ENCODE peak calls at places on chromosomes 11 and 22, in nine cellular contexts. A is upper lobe of right lung; Q is right lobe of liver; E is HEK293T; O is activated naive CD4-positive, alpha-beta T cell; T is GM13977; K is posterior cingulate gyrus; H is C1 segment of cervical spinal cord; B is AG04449. W is an unnamed sample.

GRCh38 chr22:33539902-33540751 is 380.1 kb downstream of the LARGE1 start:
- DNase-seq in O (no peak), T (no peak), K (no peak), H (peak), B (no peak), A (peak), E (no peak), Q (peak), W (no peak)

GRCh38 chr11:97963528-97964331 is 1057.0 kb upstream of the CNTN5 start:
- DNase-seq in E (no peak), A (no peak), H (no peak), T (no peak), O (no peak), K (no peak), Q (no peak), B (no peak), W (no peak)

GRCh38 chr11:19719960-19720359 is 7.3 kb downstream of the NAV2 start:
- DNase-seq in E (no peak), Q (no peak), H (peak), B (no peak), T (no peak), K (no peak), A (no peak), O (no peak), W (no peak)

GRCh38 chr22:44063462-44064371 is 39.6 kb downstream of the PARVB start:
- DNase-seq in Q (no peak), B (no peak), T (no peak), H (no peak), E (no peak), O (no peak), A (no peak), K (no peak), W (no peak)

GRCh38 chr11:77593883-77594282 is 4.1 kb downstream of the AQP11 start:
- DNase-seq in K (no peak), B (no peak), E (no peak), Q (no peak), T (no peak), A (no peak), H (no peak), O (no peak), W (no peak)

GRCh38 chr11:118305726-118306125 is 1.2 kb downstream of the CD3E start:
- DNase-seq in K (no peak), B (no peak), Q (no peak), A (no peak), O (peak), T (no peak), E (no peak), H (no peak), W (no peak)

GRCh38 chr11:94681852-94682251 is 86.3 kb upstream of the AMOTL1 start:
- DNase-seq in Q (no peak), E (no peak), O (no peak), B (no peak), H (no peak), A (no peak), T (no peak), K (no peak), W (no peak)

GRCh38 chr22:47102648-47103047 is 340.2 kb downstream of the TBC1D22A start:
- DNase-seq in A (no peak), T (no peak), E (no peak), B (no peak), O (no peak), K (no peak), Q (no peak), H (no peak), W (no peak)

GRCh38 chr22:39309881-39310714 is 9.3 kb downstream of the RPL3 start:
- DNase-seq in E (no peak), T (no peak), O (no peak), Q (no peak), H (no peak), K (no peak), A (no peak), B (no peak), W (no peak)

GRCh38 chr11:69241075-69241740 is 52.7 kb upstream of the MYEOV start:
- DNase-seq in H (no peak), T (no peak), O (no peak), K (no peak), E (no peak), Q (no peak), A (no peak), B (no peak), W (no peak)

GRCh38 chr11:27807594-27807993 is 107.3 kb upstream of the BDNF start:
- DNase-seq in H (no peak), Q (no peak), O (no peak), K (no peak), T (no peak), B (peak), A (no peak), E (no peak), W (peak)

GRCh38 chr11:84685976-84686375 is 941.2 kb downstream of the DLG2 start:
- DNase-seq in Q (no peak), O (no peak), A (no peak), K (no peak), T (no peak), E (no peak), B (no peak), H (no peak), W (no peak)

GRCh38 chr11:14232652-14233051 is 126.3 kb downstream of the RRAS2 start:
- DNase-seq in O (no peak), T (no peak), K (no peak), H (no peak), E (peak), B (no peak), A (no peak), Q (no peak), W (no peak)

GRCh38 chr11:120929664-120930154 is 94.2 kb upstream of the TBCEL start:
- DNase-seq in A (no peak), K (peak), O (no peak), B (no peak), Q (no peak), E (peak), T (peak), H (no peak), W (no peak)

GRCh38 chr22:47591709-47592108 is 829.3 kb downstream of the TBC1D22A start:
- DNase-seq in E (no peak), Q (peak), B (no peak), O (no peak), K (no peak), T (no peak), H (no peak), A (peak), W (no peak)

GRCh38 chr11:8312966-8313365 is 49.3 kb upstream of the LMO1 start:
- DNase-seq in B (no peak), T (no peak), A (no peak), K (no peak), O (no peak), Q (no peak), E (no peak), H (no peak), W (no peak)

GRCh38 chr22:29202231-29203192 is 3.2 kb upstream of the EMID1 start:
- DNase-seq in A (no peak), E (no peak), Q (peak), H (no peak), O (no peak), B (no peak), T (peak), K (no peak), W (no peak)

GRCh38 chr11:91394718-91395414 is 829.8 kb upstream of the FAT3 start:
- DNase-seq in K (no peak), Q (no peak), T (no peak), H (no peak), A (no peak), E (no peak), B (no peak), O (no peak), W (no peak)

GRCh38 chr11:119094816-119095065 is 6.9 kb downstream of the DPAGT1 start:
- DNase-seq in A (peak), K (peak), E (peak), B (no peak), O (peak), T (peak), Q (peak), H (peak), W (no peak)

GRCh38 chr11:96161271-96162089 is 181.5 kb downstream of the MAML2 start:
- DNase-seq in T (no peak), A (no peak), K (no peak), O (no peak), E (no peak), Q (no peak), H (no peak), B (no peak), W (no peak)

GRCh38 chr11:124454552-124454951 is 9.1 kb upstream of the OR8B8 start:
- DNase-seq in H (no peak), K (no peak), E (no peak), Q (no peak), T (no peak), B (no peak), A (no peak), O (no peak), W (no peak)

GRCh38 chr22:22746963-22747933 is 102.8 kb downstream of the GGTLC2 start:
- DNase-seq in T (no peak), B (no peak), Q (no peak), E (no peak), A (no peak), K (no peak), H (no peak), O (no peak), W (no peak)

GRCh38 chr22:44583854-44584253 is 85.8 kb upstream of the RTL6 start:
- DNase-seq in Q (peak), T (no peak), A (peak), K (no peak), O (no peak), E (no peak), H (no peak), B (no peak), W (no peak)

GRCh38 chr11:85740464-85741400 is 54.7 kb upstream of the CCDC89 start:
- DNase-seq in E (no peak), Q (no peak), B (no peak), A (no peak), K (no peak), O (no peak), H (no peak), T (no peak), W (no peak)

GRCh38 chr22:17777005-17777716 is 2.9 kb upstream of the BID start:
- DNase-seq in O (peak), K (no peak), B (no peak), A (peak), H (no peak), Q (peak), E (no peak), T (peak), W (no peak)

GRCh38 chr11:24828938-24829337 is 332.1 kb downstream of the LUZP2 start:
- DNase-seq in B (no peak), Q (no peak), A (no peak), H (no peak), O (no peak), K (no peak), T (no peak), E (no peak), W (no peak)

GRCh38 chr11:78110351-78110750 is 29.1 kb downstream of the ALG8 start:
- DNase-seq in O (no peak), K (no peak), B (no peak), H (no peak), A (no peak), Q (no peak), T (no peak), E (no peak), W (no peak)

GRCh38 chr22:40238425-40239344 is 61.0 kb downstream of the TNRC6B start:
- DNase-seq in H (no peak), A (no peak), T (no peak), B (peak), K (no peak), Q (no peak), E (no peak), O (no peak), W (peak)

GRCh38 chr11:57776577-57776976 is 15.0 kb downstream of the CTNND1 start:
- DNase-seq in B (no peak), O (no peak), H (no peak), T (no peak), E (no peak), Q (no peak), A (no peak), K (no peak), W (no peak)

GRCh38 chr11:66020618-66021357 is 5.5 kb downstream of the CATSPER1 start:
- DNase-seq in K (no peak), Q (no peak), A (peak), O (no peak), H (no peak), T (no peak), E (no peak), B (peak), W (no peak)

GRCh38 chr11:87573708-87574107 is 536.0 kb downstream of the TMEM135 start:
- DNase-seq in O (no peak), T (no peak), E (no peak), B (no peak), H (no peak), A (no peak), K (no peak), Q (no peak), W (no peak)

GRCh38 chr11:636511-637332 is at the start of gene DRD4:
- DNase-seq in H (no peak), Q (no peak), T (no peak), E (no peak), K (no peak), A (no peak), B (no peak), O (no peak), W (no peak)

GRCh38 chr11:75536786-75537629 is 11.3 kb upstream of the GDPD5 start:
- DNase-seq in Q (no peak), B (no peak), T (peak), A (no peak), E (no peak), H (no peak), K (no peak), O (no peak), W (no peak)

GRCh38 chr22:42277988-42278776 is 7.7 kb upstream of the TCF20 start:
- DNase-seq in K (peak), H (no peak), A (no peak), T (peak), B (no peak), O (no peak), Q (no peak), E (no peak), W (no peak)

W was measured in BJ.